ENCODE peak calls at places on chromosome 3, in five cellular contexts. U is HepG2, O is K562, A is HCT116, I is H1. Q is an unnamed sample.

GRCh38 chr3:136258199-136258598 is 8.1 kb downstream of the PCCB start:
- DNase-seq in U (no peak), O (no peak), A (no peak), I (no peak), Q (no peak)

GRCh38 chr3:74393426-74393825 is 221.0 kb downstream of the CNTN3 start:
- DNase-seq in U (no peak), O (no peak), A (no peak), I (no peak), Q (no peak)

GRCh38 chr3:61574854-61575253 is 13.5 kb downstream of the PTPRG start:
- DNase-seq in U (no peak), O (peak; percentile 9), A (no peak), I (no peak), Q (no peak)

GRCh38 chr3:51974277-51974962 is 444 bp upstream of the ABHD14A start:
- DNase-seq in U (no peak), O (peak; percentile 29), A (no peak), I (no peak), Q (peak; percentile 88)

GRCh38 chr3:38121832-38122461 is 15.0 kb downstream of the ACAA1 start:
- DNase-seq in U (no peak), O (no peak), A (no peak), I (no peak), Q (no peak)

GRCh38 chr3:183701744-183702143 is 4.1 kb downstream of the YEATS2 start:
- DNase-seq in U (no peak), O (no peak), A (no peak), I (no peak), Q (no peak)

GRCh38 chr3:64741344-64741743 is 53.5 kb upstream of the ADAMTS9 start:
- DNase-seq in U (no peak), O (no peak), A (no peak), I (no peak), Q (no peak)

GRCh38 chr3:107753988-107754387 is 231.2 kb downstream of the BBX start:
- DNase-seq in U (no peak), O (no peak), A (no peak), I (no peak), Q (no peak)

GRCh38 chr3:190883973-190884832 is 21.7 kb upstream of the GMNC start:
- DNase-seq in U (peak; percentile 53), O (peak; percentile 52), A (peak; percentile 54), I (peak; percentile 27), Q (peak; percentile 89)

GRCh38 chr3:38574411-38575278 is 74.8 kb downstream of the SCN5A start:
- DNase-seq in U (no peak), O (no peak), A (no peak), I (no peak), Q (no peak)

GRCh38 chr3:182212479-182213076 is 500.9 kb downstream of the SOX2 start:
- DNase-seq in U (peak; percentile 96), O (no peak), A (peak; percentile 98), I (peak; percentile 39), Q (peak; percentile 87)

GRCh38 chr3:51929420-51930003 is 12.2 kb downstream of the RRP9 start:
- DNase-seq in U (no peak), O (peak; percentile 24), A (no peak), I (no peak), Q (peak; percentile 55)

GRCh38 chr3:155282416-155283091 is 10.9 kb downstream of the STRIT1 start:
- DNase-seq in U (peak; percentile 23), O (peak; percentile 94), A (no peak), I (no peak), Q (no peak)

DNA sequence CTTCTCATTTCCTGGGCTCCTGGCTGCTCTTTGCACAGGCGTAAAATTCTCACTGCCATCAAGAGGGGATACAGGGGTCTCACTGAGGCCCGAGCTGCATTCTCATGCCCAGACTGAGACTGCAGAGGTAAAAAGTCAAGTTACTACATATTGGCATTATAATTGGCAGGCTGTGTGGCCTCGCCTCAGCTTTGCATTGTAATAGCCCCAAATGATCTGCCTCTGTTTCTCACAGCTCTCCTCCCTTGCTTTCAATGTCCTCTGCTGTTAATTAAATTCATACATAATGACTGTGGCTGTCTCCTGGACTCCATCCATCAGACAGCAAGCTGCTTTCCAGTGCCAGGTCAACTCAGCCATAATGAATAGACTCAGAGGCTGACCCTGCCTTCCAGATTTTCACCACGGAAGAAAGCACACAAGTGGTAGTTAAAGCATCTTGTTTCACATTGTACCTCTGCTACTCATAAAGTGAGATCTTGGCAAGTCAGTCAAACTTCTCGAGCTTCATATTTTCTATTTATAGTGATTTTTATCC is 7.6 kb upstream of the RTP4 start:
- DNase-seq in U (no peak), O (no peak), A (no peak), I (no peak), Q (no peak)
- TF ChIP-seq JUND in U (no peak), O (no peak), A (no peak), I (no peak), Q (no peak)

GRCh38 chr3:36695113-36695768 is 69.1 kb downstream of the DCLK3 start:
- DNase-seq in U (no peak), O (no peak), A (no peak), I (no peak), Q (no peak)

GRCh38 chr3:36696799-36697198 is 67.6 kb downstream of the DCLK3 start:
- DNase-seq in U (no peak), O (no peak), A (no peak), I (no peak), Q (no peak)

GRCh38 chr3:36697397-36698001 is 66.9 kb downstream of the DCLK3 start:
- DNase-seq in U (no peak), O (no peak), A (no peak), I (no peak), Q (peak; percentile 45)

GRCh38 chr3:36693670-36694069 is 70.7 kb downstream of the DCLK3 start:
- DNase-seq in U (no peak), O (no peak), A (no peak), I (no peak), Q (no peak)

GRCh38 chr3:36695769-36696137 is 68.6 kb downstream of the DCLK3 start:
- DNase-seq in U (no peak), O (no peak), A (no peak), I (no peak), Q (no peak)
- TF ChIP-seq JUND in U (no peak), O (no peak), A (no peak), I (no peak), Q (no peak)

GRCh38 chr3:72559377-72559776 is 288.9 kb downstream of the SHQ1 start:
- DNase-seq in U (no peak), O (no peak), A (no peak), I (no peak), Q (no peak)
- TF ChIP-seq JUND in U (no peak), O (no peak), A (no peak), I (no peak), Q (no peak)

DNA sequence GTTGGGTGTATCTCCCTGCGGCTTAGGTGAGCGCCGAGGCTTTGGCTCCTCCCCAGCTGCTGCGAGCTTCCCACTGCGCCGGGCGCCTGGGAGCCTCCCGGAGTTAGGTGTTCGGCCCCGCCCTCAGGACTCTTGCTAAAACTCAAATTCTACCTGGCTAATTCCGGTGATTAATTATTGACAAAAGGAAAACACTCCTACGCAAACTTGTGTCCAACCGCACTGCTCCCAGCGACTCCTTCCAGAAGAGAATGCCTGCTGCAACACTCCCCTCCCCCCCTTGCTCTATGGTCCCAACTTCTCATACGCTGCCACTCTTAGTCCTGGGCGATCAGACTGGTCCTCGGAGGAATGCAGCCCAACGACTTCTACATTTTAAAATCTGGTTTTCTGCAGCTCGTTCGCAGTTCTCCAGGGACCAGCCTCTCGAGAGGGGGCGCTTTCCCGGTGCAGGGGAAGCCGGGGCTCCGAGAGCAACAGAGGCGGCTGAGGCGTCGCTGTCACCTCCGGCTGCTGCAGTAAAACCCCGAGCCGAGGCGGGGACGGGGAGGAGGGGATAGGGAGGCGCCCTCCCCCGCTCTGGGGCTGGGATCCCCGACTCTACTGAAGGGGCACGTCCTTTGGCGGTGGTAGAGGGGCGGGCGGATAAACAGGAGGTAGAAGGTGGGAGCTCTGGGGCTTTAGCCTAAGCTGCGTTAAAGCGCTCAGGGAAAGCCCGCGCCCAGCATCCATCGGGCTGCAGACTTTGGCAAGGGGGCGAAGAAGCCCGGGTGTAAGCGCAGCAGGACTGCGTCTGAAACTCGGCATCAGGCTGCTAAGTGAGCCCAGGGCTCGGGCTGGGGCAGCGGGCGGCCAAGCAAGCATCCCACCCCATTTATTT is at the start of gene SPTSSB:
- DNase-seq in U (peak; percentile 42), O (peak; percentile 5), A (peak; percentile 78), I (no peak), Q (peak; percentile 98)
- TF ChIP-seq JUND in U (no peak), O (no peak), A (no peak), I (no peak), Q (peak; percentile 73)

GRCh38 chr3:56303508-56303907 is 164.8 kb downstream of the ERC2 start:
- DNase-seq in U (peak; percentile 32), O (peak; percentile 34), A (peak; percentile 15), I (peak; percentile 79), Q (no peak)
- TF ChIP-seq JUND in U (no peak), O (no peak), A (no peak), I (no peak), Q (no peak)

GRCh38 chr3:15055019-15055557 is 10.0 kb downstream of the MRPS25 start:
- DNase-seq in U (no peak), O (peak; percentile 35), A (no peak), I (no peak), Q (no peak)

GRCh38 chr3:15060029-15060428 is 5.1 kb downstream of the MRPS25 start:
- DNase-seq in U (no peak), O (no peak), A (no peak), I (no peak), Q (no peak)

GRCh38 chr3:15053541-15053940 is 11.6 kb downstream of the MRPS25 start:
- DNase-seq in U (no peak), O (no peak), A (no peak), I (no peak), Q (no peak)

GRCh38 chr3:15052335-15053242 is 12.5 kb downstream of the MRPS25 start:
- DNase-seq in U (no peak), O (peak; percentile 96), A (no peak), I (no peak), Q (no peak)

DNA sequence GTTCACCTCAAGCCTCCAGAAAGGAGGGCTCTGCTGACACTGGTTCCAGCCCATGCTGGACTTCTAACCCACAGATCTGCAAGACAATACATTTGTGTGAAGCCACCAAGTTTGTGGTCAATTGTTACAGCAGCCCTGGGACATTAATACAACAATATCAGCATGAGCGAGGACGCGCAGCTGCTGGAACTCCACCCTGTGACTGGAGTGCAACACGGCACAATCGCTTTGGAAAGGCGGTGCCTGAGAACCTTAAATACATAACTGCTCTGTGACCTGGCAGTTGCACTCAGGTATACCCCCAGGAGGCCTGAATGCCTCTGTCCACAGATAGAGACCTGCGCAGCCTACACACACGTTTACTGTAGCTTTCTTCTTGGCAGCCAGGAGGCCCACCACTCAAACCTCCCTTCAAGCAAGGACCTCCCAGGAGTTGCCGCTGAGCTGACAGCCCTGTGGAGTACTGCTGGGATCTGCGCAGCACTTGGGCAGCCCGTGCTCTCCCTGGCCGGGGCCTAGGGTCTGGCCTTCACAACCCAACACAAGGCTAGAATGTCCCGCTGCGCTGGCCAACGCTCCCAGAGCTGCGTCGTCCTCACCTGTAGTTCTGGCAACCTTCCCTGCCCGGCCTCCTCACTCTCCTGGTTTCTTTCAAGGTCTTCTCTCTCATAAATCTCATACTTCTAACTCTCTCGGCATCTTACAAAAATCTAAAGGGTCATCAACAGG is 8.3 kb downstream of the MRPS25 start:
- DNase-seq in U (no peak), O (no peak), A (no peak), I (no peak), Q (no peak)
- TF ChIP-seq JUND in U (no peak), O (no peak), A (no peak), I (no peak), Q (no peak)

DNA sequence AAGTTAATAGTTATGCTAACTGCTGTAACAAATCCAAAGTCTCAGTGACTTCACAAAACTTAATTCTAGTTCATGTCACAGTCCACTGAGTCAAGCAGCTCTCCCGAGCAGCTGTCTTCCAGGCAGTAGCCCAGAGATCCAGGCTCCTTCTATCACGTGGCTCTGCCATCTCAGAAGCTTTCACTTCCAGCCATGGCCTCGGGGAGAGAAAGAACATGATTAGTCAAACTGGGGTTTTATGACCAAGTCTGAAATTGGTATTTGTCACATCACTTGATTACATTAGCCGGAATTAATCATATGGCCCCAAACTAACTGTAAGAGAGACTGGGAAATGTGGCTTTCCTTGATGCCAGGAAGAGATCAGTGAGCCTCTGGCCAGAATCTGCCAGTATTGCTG is 70.2 kb upstream of the DGKG start:
- DNase-seq in U (no peak), O (no peak), A (no peak), I (no peak), Q (no peak)
- TF ChIP-seq JUND in U (no peak), O (no peak), A (no peak), I (no peak), Q (no peak)